ENCODE peak calls at places on chromosome 13, in nine cellular contexts. One of them, this sample, is unnamed.

GRCh38 chr13:64158910-64159309 is 2743.3 kb upstream of the PCDH20 start:
- DNase-seq in tibial nerve: no peak
- DNase-seq in fibroblast of lung: peak
- DNase-seq in lower leg skin: no peak
- DNase-seq in endodermal cell: no peak
- DNase-seq in left ventricle myocardium inferior: no peak
- DNase-seq in cardiac muscle cell: no peak
- DNase-seq in fibroblast of mammary gland: peak
- DNase-seq in pancreas: no peak
- DNase-seq in this sample: no peak

GRCh38 chr13:104314321-104314720 is 1248.1 kb upstream of the SLC10A2 start:
- DNase-seq in lower leg skin: no peak
- DNase-seq in pancreas: no peak
- DNase-seq in tibial nerve: no peak
- DNase-seq in endodermal cell: no peak
- DNase-seq in cardiac muscle cell: no peak
- DNase-seq in left ventricle myocardium inferior: no peak
- DNase-seq in fibroblast of mammary gland: no peak
- DNase-seq in fibroblast of lung: no peak
- DNase-seq in this sample: no peak

GRCh38 chr13:73133536-73133935 is 74.7 kb downstream of the KLF5 start:
- DNase-seq in lower leg skin: no peak
- DNase-seq in fibroblast of lung: peak
- DNase-seq in cardiac muscle cell: no peak
- DNase-seq in pancreas: no peak
- DNase-seq in left ventricle myocardium inferior: no peak
- DNase-seq in fibroblast of mammary gland: peak
- DNase-seq in tibial nerve: no peak
- DNase-seq in endodermal cell: no peak
- DNase-seq in this sample: no peak

GRCh38 chr13:51260154-51260553 is 38.0 kb downstream of the FAM124A start:
- DNase-seq in left ventricle myocardium inferior: no peak
- DNase-seq in cardiac muscle cell: no peak
- DNase-seq in fibroblast of mammary gland: no peak
- DNase-seq in pancreas: no peak
- DNase-seq in lower leg skin: no peak
- DNase-seq in endodermal cell: peak
- DNase-seq in tibial nerve: no peak
- DNase-seq in fibroblast of lung: no peak
- DNase-seq in this sample: no peak

GRCh38 chr13:113831061-113831460 is 32.8 kb downstream of the GAS6 start:
- DNase-seq in tibial nerve: no peak
- DNase-seq in cardiac muscle cell: no peak
- DNase-seq in endodermal cell: no peak
- DNase-seq in left ventricle myocardium inferior: no peak
- DNase-seq in pancreas: no peak
- DNase-seq in lower leg skin: no peak
- DNase-seq in fibroblast of lung: no peak
- DNase-seq in fibroblast of mammary gland: no peak
- DNase-seq in this sample: no peak

GRCh38 chr13:99867535-99868271 is 103.9 kb downstream of the ZIC5 start:
- DNase-seq in tibial nerve: no peak
- DNase-seq in fibroblast of mammary gland: no peak
- DNase-seq in cardiac muscle cell: no peak
- DNase-seq in lower leg skin: no peak
- DNase-seq in pancreas: no peak
- DNase-seq in left ventricle myocardium inferior: no peak
- DNase-seq in fibroblast of lung: no peak
- DNase-seq in endodermal cell: peak
- DNase-seq in this sample: no peak

GRCh38 chr13:50588736-50589135 is 254.8 kb downstream of the DLEU7 start:
- DNase-seq in left ventricle myocardium inferior: no peak
- DNase-seq in endodermal cell: no peak
- DNase-seq in tibial nerve: no peak
- DNase-seq in pancreas: no peak
- DNase-seq in fibroblast of lung: no peak
- DNase-seq in fibroblast of mammary gland: peak
- DNase-seq in lower leg skin: no peak
- DNase-seq in cardiac muscle cell: no peak
- DNase-seq in this sample: no peak

GRCh38 chr13:106374631-106375030 is 160.8 kb downstream of the EFNB2 start:
- DNase-seq in left ventricle myocardium inferior: no peak
- DNase-seq in fibroblast of mammary gland: no peak
- DNase-seq in pancreas: no peak
- DNase-seq in cardiac muscle cell: no peak
- DNase-seq in tibial nerve: no peak
- DNase-seq in endodermal cell: no peak
- DNase-seq in fibroblast of lung: no peak
- DNase-seq in lower leg skin: no peak
- DNase-seq in this sample: no peak

GRCh38 chr13:66558511-66558910 is 671.6 kb downstream of the PCDH9 start:
- DNase-seq in lower leg skin: no peak
- DNase-seq in fibroblast of mammary gland: peak
- DNase-seq in cardiac muscle cell: no peak
- DNase-seq in pancreas: no peak
- DNase-seq in fibroblast of lung: peak
- DNase-seq in endodermal cell: no peak
- DNase-seq in tibial nerve: no peak
- DNase-seq in left ventricle myocardium inferior: no peak
- DNase-seq in this sample: no peak

GRCh38 chr13:82480415-82480814 is 1401.9 kb downstream of the SLITRK1 start:
- DNase-seq in tibial nerve: no peak
- DNase-seq in lower leg skin: no peak
- DNase-seq in fibroblast of mammary gland: peak
- DNase-seq in left ventricle myocardium inferior: no peak
- DNase-seq in cardiac muscle cell: peak
- DNase-seq in fibroblast of lung: no peak
- DNase-seq in endodermal cell: no peak
- DNase-seq in pancreas: no peak
- DNase-seq in this sample: no peak

GRCh38 chr13:49760555-49760954 is 31.9 kb downstream of the KPNA3 start:
- DNase-seq in pancreas: no peak
- DNase-seq in fibroblast of lung: no peak
- DNase-seq in cardiac muscle cell: no peak
- DNase-seq in fibroblast of mammary gland: no peak
- DNase-seq in left ventricle myocardium inferior: no peak
- DNase-seq in endodermal cell: no peak
- DNase-seq in lower leg skin: no peak
- DNase-seq in tibial nerve: no peak
- DNase-seq in this sample: no peak

GRCh38 chr13:100266026-100266425 is 177.1 kb downstream of the PCCA start:
- DNase-seq in left ventricle myocardium inferior: no peak
- DNase-seq in endodermal cell: no peak
- DNase-seq in pancreas: no peak
- DNase-seq in fibroblast of mammary gland: no peak
- DNase-seq in lower leg skin: no peak
- DNase-seq in cardiac muscle cell: no peak
- DNase-seq in fibroblast of lung: no peak
- DNase-seq in tibial nerve: no peak
- DNase-seq in this sample: no peak

GRCh38 chr13:86087241-86087640 is 288.0 kb upstream of the SLITRK6 start:
- DNase-seq in cardiac muscle cell: no peak
- DNase-seq in tibial nerve: no peak
- DNase-seq in left ventricle myocardium inferior: no peak
- DNase-seq in fibroblast of lung: peak
- DNase-seq in lower leg skin: no peak
- DNase-seq in pancreas: no peak
- DNase-seq in fibroblast of mammary gland: peak
- DNase-seq in endodermal cell: no peak
- DNase-seq in this sample: no peak

GRCh38 chr13:97851269-97851668 is 102.2 kb upstream of the IPO5 start:
- DNase-seq in left ventricle myocardium inferior: no peak
- DNase-seq in endodermal cell: peak
- DNase-seq in fibroblast of lung: no peak
- DNase-seq in lower leg skin: no peak
- DNase-seq in fibroblast of mammary gland: peak
- DNase-seq in cardiac muscle cell: no peak
- DNase-seq in tibial nerve: no peak
- DNase-seq in pancreas: no peak
- DNase-seq in this sample: no peak

GRCh38 chr13:80871481-80871880 is 530.6 kb upstream of the SPRY2 start:
- DNase-seq in fibroblast of lung: peak
- DNase-seq in lower leg skin: no peak
- DNase-seq in cardiac muscle cell: no peak
- DNase-seq in tibial nerve: no peak
- DNase-seq in left ventricle myocardium inferior: no peak
- DNase-seq in fibroblast of mammary gland: peak
- DNase-seq in endodermal cell: no peak
- DNase-seq in pancreas: no peak
- DNase-seq in this sample: no peak

GRCh38 chr13:75415720-75416119 is 66.2 kb downstream of the TBC1D4 start:
- DNase-seq in fibroblast of lung: peak
- DNase-seq in cardiac muscle cell: no peak
- DNase-seq in left ventricle myocardium inferior: no peak
- DNase-seq in fibroblast of mammary gland: peak
- DNase-seq in tibial nerve: no peak
- DNase-seq in pancreas: no peak
- DNase-seq in lower leg skin: no peak
- DNase-seq in endodermal cell: no peak
- DNase-seq in this sample: no peak

GRCh38 chr13:37870489-37870845 is 895 bp upstream of the TRPC4 start:
- DNase-seq in lower leg skin: no peak
- DNase-seq in endodermal cell: no peak
- DNase-seq in tibial nerve: no peak
- DNase-seq in cardiac muscle cell: no peak
- DNase-seq in fibroblast of lung: no peak
- DNase-seq in fibroblast of mammary gland: no peak
- DNase-seq in left ventricle myocardium inferior: no peak
- DNase-seq in pancreas: no peak
- DNase-seq in this sample: no peak
- H3K4me3 ChIP-seq in lower leg skin: no peak
- H3K4me3 ChIP-seq in endodermal cell: peak
- H3K4me3 ChIP-seq in tibial nerve: peak
- H3K4me3 ChIP-seq in cardiac muscle cell: no peak
- H3K4me3 ChIP-seq in fibroblast of lung: peak
- H3K4me3 ChIP-seq in fibroblast of mammary gland: peak
- H3K4me3 ChIP-seq in left ventricle myocardium inferior: peak
- H3K4me3 ChIP-seq in pancreas: no peak
- H3K4me3 ChIP-seq in this sample: peak

GRCh38 chr13:38826182-38826813 is 139.4 kb downstream of the FREM2 start:
- DNase-seq in lower leg skin: no peak
- DNase-seq in cardiac muscle cell: no peak
- DNase-seq in fibroblast of mammary gland: no peak
- DNase-seq in fibroblast of lung: no peak
- DNase-seq in left ventricle myocardium inferior: no peak
- DNase-seq in endodermal cell: no peak
- DNase-seq in tibial nerve: no peak
- DNase-seq in pancreas: no peak
- DNase-seq in this sample: no peak
- TF ChIP-seq CTCF in lower leg skin: no peak
- TF ChIP-seq CTCF in cardiac muscle cell: no peak
- TF ChIP-seq CTCF in fibroblast of mammary gland: no peak
- TF ChIP-seq CTCF in fibroblast of lung: no peak
- TF ChIP-seq CTCF in left ventricle myocardium inferior: no peak
- TF ChIP-seq CTCF in endodermal cell: no peak
- TF ChIP-seq CTCF in tibial nerve: no peak
- TF ChIP-seq CTCF in pancreas: no peak
- TF ChIP-seq CTCF in this sample: no peak

DNA sequence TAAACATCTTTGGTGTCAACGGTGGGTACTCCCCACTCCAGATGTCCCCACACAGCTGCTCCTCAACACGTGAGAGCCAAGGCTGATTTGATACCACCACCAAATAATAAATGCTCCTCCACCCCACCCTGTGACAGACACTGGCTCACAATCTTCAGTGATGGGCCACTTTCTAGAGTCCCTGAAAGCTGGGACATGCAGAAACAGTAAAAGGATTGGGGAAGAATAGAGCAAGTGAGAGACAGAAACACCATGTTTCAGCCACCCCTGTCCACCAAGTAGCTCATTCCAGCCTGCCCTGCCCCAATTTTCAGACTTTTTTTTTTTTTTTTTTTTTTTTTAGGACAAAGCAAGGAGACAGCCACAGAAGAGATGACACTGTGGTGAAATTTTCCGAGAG is 1.6 kb downstream of the SLC46A3 start:
- DNase-seq in fibroblast of mammary gland: no peak
- DNase-seq in pancreas: no peak
- DNase-seq in cardiac muscle cell: no peak
- DNase-seq in left ventricle myocardium inferior: no peak
- DNase-seq in endodermal cell: no peak
- DNase-seq in tibial nerve: no peak
- DNase-seq in fibroblast of lung: no peak
- DNase-seq in lower leg skin: no peak
- DNase-seq in this sample: no peak
- H3K4me3 ChIP-seq in fibroblast of mammary gland: no peak
- H3K4me3 ChIP-seq in pancreas: no peak
- H3K4me3 ChIP-seq in cardiac muscle cell: no peak
- H3K4me3 ChIP-seq in left ventricle myocardium inferior: peak
- H3K4me3 ChIP-seq in endodermal cell: peak
- H3K4me3 ChIP-seq in tibial nerve: no peak
- H3K4me3 ChIP-seq in fibroblast of lung: no peak
- H3K4me3 ChIP-seq in lower leg skin: no peak
- H3K4me3 ChIP-seq in this sample: no peak

GRCh38 chr13:111045170-111045569 is 69.9 kb upstream of the ARHGEF7 start:
- DNase-seq in pancreas: no peak
- DNase-seq in lower leg skin: peak
- DNase-seq in endodermal cell: no peak
- DNase-seq in tibial nerve: no peak
- DNase-seq in fibroblast of mammary gland: no peak
- DNase-seq in left ventricle myocardium inferior: no peak
- DNase-seq in fibroblast of lung: no peak
- DNase-seq in cardiac muscle cell: no peak
- DNase-seq in this sample: peak

GRCh38 chr13:111047326-111047725 is 67.8 kb upstream of the ARHGEF7 start:
- DNase-seq in fibroblast of mammary gland: no peak
- DNase-seq in cardiac muscle cell: no peak
- DNase-seq in left ventricle myocardium inferior: no peak
- DNase-seq in fibroblast of lung: no peak
- DNase-seq in lower leg skin: peak
- DNase-seq in endodermal cell: no peak
- DNase-seq in pancreas: no peak
- DNase-seq in tibial nerve: no peak
- DNase-seq in this sample: no peak

GRCh38 chr13:111044087-111044830 is 70.9 kb upstream of the ARHGEF7 start:
- DNase-seq in tibial nerve: no peak
- DNase-seq in fibroblast of mammary gland: no peak
- DNase-seq in pancreas: no peak
- DNase-seq in left ventricle myocardium inferior: no peak
- DNase-seq in lower leg skin: peak
- DNase-seq in endodermal cell: no peak
- DNase-seq in fibroblast of lung: no peak
- DNase-seq in cardiac muscle cell: no peak
- DNase-seq in this sample: peak

GRCh38 chr13:111048387-111048786 is 66.7 kb upstream of the ARHGEF7 start:
- DNase-seq in fibroblast of mammary gland: no peak
- DNase-seq in cardiac muscle cell: no peak
- DNase-seq in tibial nerve: no peak
- DNase-seq in lower leg skin: peak
- DNase-seq in left ventricle myocardium inferior: no peak
- DNase-seq in pancreas: no peak
- DNase-seq in fibroblast of lung: no peak
- DNase-seq in endodermal cell: no peak
- DNase-seq in this sample: no peak

DNA sequence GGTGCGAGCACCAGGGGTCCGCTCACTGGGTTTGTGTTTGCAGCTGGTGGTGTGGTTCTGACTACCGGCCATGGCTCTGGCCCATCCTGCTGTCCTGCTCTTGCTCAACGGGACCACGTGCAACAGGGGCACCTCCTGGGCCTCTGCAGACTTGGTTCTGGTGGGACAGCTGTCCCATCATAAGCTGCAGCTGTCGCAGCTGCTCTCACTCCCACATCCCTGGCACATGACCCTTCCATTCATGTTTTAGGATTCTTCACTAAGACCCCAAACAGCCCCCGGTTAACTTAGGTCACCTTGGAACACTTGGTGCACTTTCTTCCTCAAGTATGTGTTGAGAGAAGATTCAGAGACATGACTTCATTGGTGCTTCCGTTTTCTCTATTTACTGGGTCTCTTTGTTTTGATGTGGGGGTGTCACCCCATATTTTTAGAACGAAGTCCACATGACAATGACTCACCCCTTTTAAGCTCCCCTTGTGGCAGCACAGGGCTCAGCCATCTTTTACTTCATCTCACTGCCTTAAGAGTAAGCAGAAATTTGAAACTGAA is 68.4 kb upstream of the ARHGEF7 start:
- DNase-seq in pancreas: no peak
- DNase-seq in tibial nerve: no peak
- DNase-seq in endodermal cell: no peak
- DNase-seq in lower leg skin: peak
- DNase-seq in fibroblast of lung: peak
- DNase-seq in left ventricle myocardium inferior: no peak
- DNase-seq in fibroblast of mammary gland: peak
- DNase-seq in cardiac muscle cell: no peak
- DNase-seq in this sample: no peak
- TF ChIP-seq CTCF in pancreas: no peak
- TF ChIP-seq CTCF in tibial nerve: peak
- TF ChIP-seq CTCF in endodermal cell: peak
- TF ChIP-seq CTCF in lower leg skin: no peak
- TF ChIP-seq CTCF in fibroblast of lung: peak
- TF ChIP-seq CTCF in left ventricle myocardium inferior: peak
- TF ChIP-seq CTCF in fibroblast of mammary gland: peak
- TF ChIP-seq CTCF in cardiac muscle cell: peak
- TF ChIP-seq CTCF in this sample: peak